ENCODE peak calls at places on chromosomes 5 and 9, in six cellular contexts. W, E, Z, A, V and J are unnamed samples.

GRCh38 chr9:37873955-37874354 is 30.0 kb downstream of the SLC25A51 start:
- DNase-seq in Z (no peak), A (no peak), W (no peak), E (no peak), V (no peak), J (no peak)

GRCh38 chr5:135739383-135739961 is 95.0 kb upstream of the SLC25A48 start:
- DNase-seq in W (no peak), V (no peak), Z (no peak), A (no peak), E (no peak), J (no peak)

GRCh38 chr5:124457101-124457500 is 289.3 kb downstream of the ZNF608 start:
- DNase-seq in V (peak), Z (no peak), W (no peak), A (no peak), E (no peak), J (no peak)

GRCh38 chr5:69295088-69295754 is 37.4 kb downstream of the CCDC125 start:
- DNase-seq in W (peak), E (no peak), A (no peak), Z (no peak), V (no peak), J (no peak)

GRCh38 chr5:139177809-139178581 is 20.2 kb downstream of the SIL1 start:
- DNase-seq in W (peak), Z (peak), E (peak), A (peak), V (peak), J (peak)

GRCh38 chr5:96753848-96754247 is 53.9 kb downstream of the ERAP1 start:
- DNase-seq in A (no peak), Z (no peak), E (no peak), V (peak), W (no peak), J (peak)

GRCh38 chr9:98281281-98281680 is 25.8 kb upstream of the TBC1D2 start:
- DNase-seq in V (no peak), W (no peak), Z (no peak), E (no peak), A (no peak), J (no peak)

GRCh38 chr9:76510041-76510440 is 51.1 kb downstream of the GCNT1 start:
- DNase-seq in V (no peak), Z (no peak), E (no peak), W (peak), A (no peak), J (no peak)

GRCh38 chr5:151424892-151425523 is 22.4 kb upstream of the SLC36A1 start:
- DNase-seq in A (no peak), E (no peak), Z (no peak), W (no peak), V (no peak), J (no peak)

GRCh38 chr9:132699926-132700325 is 29.7 kb downstream of the GTF3C4 start:
- DNase-seq in E (no peak), Z (no peak), V (no peak), A (no peak), W (peak), J (no peak)

GRCh38 chr9:114146735-114147134 is 8.6 kb upstream of the COL27A1 start:
- DNase-seq in Z (no peak), V (no peak), W (no peak), A (no peak), E (no peak), J (no peak)

GRCh38 chr9:109181284-109181683 is 14.2 kb upstream of the FRRS1L start:
- DNase-seq in Z (no peak), A (no peak), E (no peak), V (no peak), W (no peak), J (no peak)

GRCh38 chr5:157516016-157516415 is 56.0 kb downstream of the NIPAL4 start:
- DNase-seq in W (peak), E (no peak), A (no peak), V (no peak), Z (no peak), J (no peak)

GRCh38 chr9:16992138-16992537 is 121.7 kb upstream of the BNC2 start:
- DNase-seq in A (no peak), E (no peak), W (no peak), Z (no peak), V (no peak), J (no peak)

GRCh38 chr5:134526483-134527155 is 1.1 kb downstream of the JADE2 start:
- DNase-seq in W (peak), A (peak), V (peak), Z (peak), E (peak), J (no peak)

GRCh38 chr9:82750411-82750918 is 312.5 kb downstream of the RASEF start:
- DNase-seq in Z (no peak), W (no peak), E (no peak), V (no peak), A (no peak), J (no peak)

GRCh38 chr9:18569941-18570630 is 96.1 kb downstream of the ADAMTSL1 start:
- DNase-seq in W (no peak), E (no peak), A (no peak), V (no peak), Z (no peak), J (no peak)

GRCh38 chr9:124511426-124511840 is 4.2 kb upstream of the NR5A1 start:
- DNase-seq in W (no peak), V (peak), E (no peak), A (no peak), Z (no peak), J (no peak)

GRCh38 chr9:38643456-38644173 is 23.2 kb upstream of the ANKRD18A start:
- DNase-seq in W (no peak), A (no peak), V (no peak), Z (no peak), E (no peak), J (peak)

GRCh38 chr9:74951725-74952151 is 974 bp downstream of the C9orf40 start:
- DNase-seq in Z (peak), W (peak), A (peak), E (peak), V (peak), J (peak)

GRCh38 chr5:80481019-80481893 is 6.6 kb upstream of the FAM151B start:
- DNase-seq in V (peak), E (no peak), W (peak), Z (peak), A (peak), J (peak)

GRCh38 chr5:38077652-38078051 is 180.7 kb upstream of the EGFLAM start:
- DNase-seq in W (no peak), E (no peak), Z (no peak), V (no peak), A (no peak), J (no peak)

GRCh38 chr9:106945727-106946690 is 83.0 kb downstream of the ZNF462 start:
- DNase-seq in Z (no peak), A (no peak), E (no peak), V (no peak), W (peak), J (no peak)

GRCh38 chr5:765948-766631 is 18.4 kb downstream of the ZDHHC11B start:
- DNase-seq in E (no peak), W (no peak), V (no peak), Z (no peak), A (no peak), J (no peak)

GRCh38 chr5:103525366-103525765 is 37.2 kb downstream of the NUDT12 start:
- DNase-seq in E (no peak), W (no peak), V (no peak), A (no peak), Z (no peak), J (no peak)

GRCh38 chr5:58046371-58046770 is 413.5 kb downstream of the PLK2 start:
- DNase-seq in V (no peak), Z (no peak), E (no peak), A (no peak), W (no peak), J (peak)

GRCh38 chr9:132646726-132647125 is 23.1 kb downstream of the DDX31 start:
- DNase-seq in V (no peak), A (no peak), W (no peak), E (no peak), Z (no peak), J (no peak)

GRCh38 chr9:115209601-115210306 is 91.8 kb upstream of the TNC start:
- DNase-seq in E (no peak), V (no peak), Z (no peak), W (peak), A (no peak), J (no peak)

GRCh38 chr5:14732991-14733390 is 68.5 kb downstream of the OTULIN start:
- DNase-seq in A (no peak), Z (no peak), V (peak), W (no peak), E (no peak), J (no peak)

GRCh38 chr5:122112733-122113558 is 16.4 kb upstream of the ZNF474 start:
- DNase-seq in Z (no peak), W (no peak), A (no peak), V (no peak), E (no peak), J (no peak)